ENCODE peak calls at places on chromosomes 11 and 22, in six cellular contexts. P, N, J, U, W and Y are unnamed samples.

GRCh38 chr11:44899959-44900358 is 50.7 kb downstream of the TP53I11 start:
- DNase-seq in P (no peak), N (no peak), J (peak), U (peak), W (no peak), Y (peak)

GRCh38 chr11:32508780-32509179 is 73.4 kb upstream of the WT1 start:
- DNase-seq in P (no peak), N (no peak), J (no peak), U (no peak), W (no peak), Y (no peak)

GRCh38 chr11:15327786-15328231 is 213.1 kb downstream of the INSC start:
- DNase-seq in P (no peak), N (peak), J (peak), U (peak), W (peak), Y (peak)

GRCh38 chr11:15638386-15638787 is 523.7 kb downstream of the INSC start:
- DNase-seq in P (no peak), N (peak), J (no peak), U (no peak), W (no peak), Y (no peak)

GRCh38 chr11:26730711-26731460 is 9.0 kb upstream of the SLC5A12 start:
- DNase-seq in P (no peak), N (no peak), J (peak), U (no peak), W (no peak), Y (no peak)

GRCh38 chr11:9753031-9753430 is 89.2 kb downstream of the SWAP70 start:
- DNase-seq in P (no peak), N (no peak), J (peak), U (no peak), W (no peak), Y (peak)

GRCh38 chr22:17910561-17911311 is 113.6 kb downstream of the MICAL3 start:
- DNase-seq in P (peak), N (peak), J (peak), U (peak), W (peak), Y (peak)

GRCh38 chr11:122242731-122243130 is 126.7 kb upstream of the BLID start:
- DNase-seq in P (no peak), N (no peak), J (no peak), U (no peak), W (no peak), Y (no peak)

GRCh38 chr22:27439131-27439530 is 362.4 kb downstream of the MN1 start:
- DNase-seq in P (no peak), N (no peak), J (no peak), U (no peak), W (no peak), Y (no peak)

GRCh38 chr22:35313311-35314121 is 13.8 kb downstream of the TOM1 start:
- DNase-seq in P (peak), N (no peak), J (peak), U (no peak), W (peak), Y (peak)

GRCh38 chr11:65861165-65861505 is 902 bp downstream of the MUS81 start:
- DNase-seq in P (no peak), N (peak), J (no peak), U (no peak), W (no peak), Y (no peak)

GRCh38 chr11:1876361-1877063 is 15.2 kb downstream of the PRR33 start:
- DNase-seq in P (no peak), N (no peak), J (no peak), U (peak), W (peak), Y (no peak)

GRCh38 chr22:21443057-21443734 is 24.0 kb upstream of the TMEM191C start:
- DNase-seq in P (no peak), N (peak), J (no peak), U (peak), W (no peak), Y (no peak)

GRCh38 chr22:43136801-43137200 is 6.4 kb downstream of the MCAT start:
- DNase-seq in P (no peak), N (no peak), J (no peak), U (no peak), W (no peak), Y (no peak)

GRCh38 chr11:39461065-39461464 is 1998.4 kb downstream of the LRRC4C start:
- DNase-seq in P (no peak), N (no peak), J (no peak), U (no peak), W (no peak), Y (no peak)

GRCh38 chr11:101508370-101508769 is 75.4 kb downstream of the TRPC6 start:
- DNase-seq in P (no peak), N (no peak), J (no peak), U (no peak), W (no peak), Y (no peak)

GRCh38 chr11:131099746-131100145 is 183.5 kb upstream of the SNX19 start:
- DNase-seq in P (no peak), N (no peak), J (peak), U (no peak), W (no peak), Y (no peak)

GRCh38 chr11:43367382-43368178 is 8.9 kb downstream of the TTC17 start:
- DNase-seq in P (no peak), N (no peak), J (no peak), U (no peak), W (no peak), Y (peak)

GRCh38 chr22:32897400-32897799 is 95.9 kb downstream of the TIMP3 start:
- DNase-seq in P (no peak), N (no peak), J (peak), U (no peak), W (no peak), Y (peak)

GRCh38 chr11:68632802-68633201 is 51.5 kb upstream of the GAL start:
- DNase-seq in P (peak), N (no peak), J (peak), U (no peak), W (no peak), Y (peak)

GRCh38 chr22:25582946-25583345 is 18.5 kb downstream of the GRK3 start:
- DNase-seq in P (no peak), N (no peak), J (peak), U (no peak), W (no peak), Y (peak)

GRCh38 chr11:120523196-120523595 is 11.6 kb downstream of the GRIK4 start:
- DNase-seq in P (no peak), N (no peak), J (no peak), U (no peak), W (no peak), Y (no peak)

GRCh38 chr22:44382461-44383038 is 69.8 kb upstream of the SHISAL1 start:
- DNase-seq in P (no peak), N (no peak), J (no peak), U (peak), W (no peak), Y (no peak)

GRCh38 chr11:60970890-60971289 is 590 bp upstream of the CD6 start:
- DNase-seq in P (no peak), N (no peak), J (no peak), U (no peak), W (no peak), Y (no peak)

GRCh38 chr11:130840683-130841082 is 75.6 kb downstream of the SNX19 start:
- DNase-seq in P (no peak), N (no peak), J (peak), U (no peak), W (no peak), Y (no peak)

GRCh38 chr11:9972917-9973504 is 309.1 kb downstream of the SWAP70 start:
- DNase-seq in P (peak), N (no peak), J (peak), U (peak), W (no peak), Y (peak)

GRCh38 chr22:45159652-45160462 is 3.9 kb upstream of the NUP50 start:
- DNase-seq in P (no peak), N (no peak), J (no peak), U (no peak), W (no peak), Y (no peak)

GRCh38 chr11:25793637-25794036 is 538.3 kb upstream of the ANO3 start:
- DNase-seq in P (no peak), N (no peak), J (no peak), U (no peak), W (no peak), Y (no peak)

GRCh38 chr11:31045335-31045734 is 324.2 kb downstream of the DCDC1 start:
- DNase-seq in P (no peak), N (no peak), J (peak), U (no peak), W (no peak), Y (no peak)

GRCh38 chr11:72788250-72788649 is 5.6 kb downstream of the STARD10 start:
- DNase-seq in P (no peak), N (no peak), J (no peak), U (no peak), W (no peak), Y (no peak)

GRCh38 chr11:72789493-72790131 is 4.2 kb downstream of the STARD10 start:
- DNase-seq in P (no peak), N (no peak), J (peak), U (no peak), W (no peak), Y (peak)

GRCh38 chr11:72784662-72785061 is 9.2 kb downstream of the STARD10 start:
- DNase-seq in P (no peak), N (no peak), J (no peak), U (no peak), W (no peak), Y (no peak)

GRCh38 chr11:72786305-72787261 is 7.3 kb downstream of the STARD10 start:
- DNase-seq in P (no peak), N (no peak), J (no peak), U (no peak), W (no peak), Y (no peak)

GRCh38 chr11:72787262-72788104 is 6.4 kb downstream of the STARD10 start:
- DNase-seq in P (no peak), N (no peak), J (no peak), U (no peak), W (no peak), Y (no peak)
- TF ChIP-seq CTCF in P (no peak), N (no peak), J (no peak), U (no peak), W (no peak), Y (no peak)

DNA sequence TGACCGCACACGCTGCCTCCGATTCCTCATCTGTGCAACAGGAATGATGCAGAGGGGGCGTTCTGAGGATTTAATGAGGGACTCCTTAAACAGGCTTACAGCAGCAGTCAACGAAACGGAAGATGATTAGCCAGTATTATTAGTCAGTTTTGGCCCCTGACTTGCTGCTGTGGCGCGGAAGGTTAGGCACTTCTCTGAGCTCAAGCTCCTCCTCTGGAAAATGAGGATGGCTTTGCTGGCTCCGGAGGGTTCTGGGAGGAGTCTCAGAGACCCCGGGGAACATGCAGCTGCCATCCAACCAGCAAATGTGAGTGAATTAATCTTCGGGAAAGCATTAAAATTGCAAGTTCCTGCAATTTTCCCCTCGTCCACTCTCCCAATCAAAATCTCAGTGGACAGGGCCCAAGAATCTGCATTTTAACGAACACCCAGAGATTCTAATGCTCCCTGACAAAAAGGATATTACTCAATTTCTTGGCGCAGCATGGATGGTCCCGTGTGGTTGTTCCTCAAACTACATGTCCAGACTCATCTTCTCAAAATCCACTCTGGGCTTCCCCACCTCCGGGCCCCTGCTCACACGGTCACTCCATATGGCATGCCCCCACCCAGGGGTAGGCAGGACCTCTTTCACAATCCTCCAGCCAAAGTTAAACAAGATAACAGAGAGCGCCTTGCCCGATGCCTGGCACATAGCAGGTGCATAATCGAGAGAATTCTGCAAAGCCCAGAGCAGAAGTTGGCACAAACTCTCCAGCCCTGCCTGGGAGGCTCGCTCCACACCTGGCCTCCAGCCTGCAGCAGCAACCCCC is 6.4 kb downstream of the ELFN2 start:
- DNase-seq in P (no peak), N (peak), J (no peak), U (no peak), W (no peak), Y (peak)
- TF ChIP-seq CTCF in P (no peak), N (no peak), J (peak), U (no peak), W (no peak), Y (peak)

GRCh38 chr22:19844423-19845368 is 10.0 kb downstream of the GNB1L start:
- DNase-seq in P (no peak), N (peak), J (peak), U (no peak), W (no peak), Y (no peak)
- TF ChIP-seq CTCF in P (no peak), N (no peak), J (peak), U (no peak), W (no peak), Y (no peak)

DNA sequence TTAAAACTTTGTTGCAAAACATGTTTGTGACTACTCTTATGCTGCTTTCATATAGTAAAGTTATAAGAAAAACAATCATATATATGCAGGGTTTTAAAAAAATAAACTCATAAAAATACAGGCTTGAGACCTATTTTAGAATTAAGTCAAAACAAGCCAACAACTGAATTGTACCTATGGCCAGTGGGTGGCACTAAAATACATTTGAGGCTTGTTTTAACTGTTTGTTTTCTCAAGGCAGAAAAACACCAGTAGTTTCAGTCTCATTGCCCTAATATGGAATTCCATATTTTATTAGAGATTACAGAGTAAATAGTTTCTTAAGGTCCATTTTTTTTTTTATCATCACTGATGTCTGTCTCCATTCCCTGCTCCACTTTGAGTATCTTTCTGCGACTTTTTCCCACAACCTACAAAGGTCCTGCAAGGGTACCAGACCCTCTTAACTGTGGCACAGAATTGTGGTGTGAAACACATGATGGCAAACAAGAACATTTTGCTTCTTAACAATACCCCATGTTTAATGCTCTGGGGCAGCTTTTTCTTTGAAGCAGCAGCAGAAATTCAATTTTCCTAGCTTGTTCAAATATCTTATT is 8.5 kb upstream of the CCDC89 start:
- DNase-seq in P (no peak), N (no peak), J (peak), U (no peak), W (no peak), Y (peak)
- TF ChIP-seq CTCF in P (peak), N (no peak), J (peak), U (no peak), W (peak), Y (peak)

DNA sequence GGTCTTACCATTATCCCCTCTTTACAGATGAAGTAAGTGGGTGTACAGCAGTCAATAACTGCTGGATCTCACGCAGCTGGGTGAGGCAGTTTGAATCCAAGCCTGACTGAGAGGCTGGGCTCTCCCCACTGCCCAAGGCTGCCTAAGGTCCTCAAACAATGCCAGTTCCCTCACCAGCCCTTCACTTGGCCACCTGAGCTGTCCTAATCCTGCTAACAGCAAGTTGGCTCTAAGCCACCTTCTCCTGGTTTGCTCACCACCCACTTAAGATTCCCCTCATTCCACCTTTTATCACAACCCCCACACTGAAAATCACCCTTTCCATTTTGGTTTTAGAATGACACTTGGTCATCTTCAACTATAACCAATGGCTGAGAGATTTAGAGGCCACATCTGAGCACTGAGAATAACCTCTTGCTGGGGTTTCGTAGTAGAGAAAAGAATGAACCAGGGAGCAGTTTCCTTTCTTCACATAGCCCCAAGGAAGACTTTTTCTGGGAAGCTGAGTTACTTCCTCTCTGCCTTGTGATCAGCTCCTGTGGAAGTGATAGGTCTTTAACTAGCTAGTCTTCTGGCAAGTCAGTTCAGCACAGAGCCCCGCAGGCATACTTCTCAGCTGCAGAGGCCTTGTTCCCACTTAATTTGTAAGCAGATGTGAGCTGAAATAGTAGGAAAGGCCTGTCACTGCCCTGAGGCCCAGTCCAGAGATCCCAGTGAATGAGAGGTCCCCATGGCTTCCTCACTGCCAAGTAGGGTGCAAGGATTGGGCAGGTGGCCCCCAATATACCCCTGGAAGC is 57.8 kb upstream of the TTC12 start:
- DNase-seq in P (no peak), N (no peak), J (no peak), U (no peak), W (no peak), Y (no peak)
- TF ChIP-seq CTCF in P (no peak), N (no peak), J (no peak), U (no peak), W (no peak), Y (no peak)

DNA sequence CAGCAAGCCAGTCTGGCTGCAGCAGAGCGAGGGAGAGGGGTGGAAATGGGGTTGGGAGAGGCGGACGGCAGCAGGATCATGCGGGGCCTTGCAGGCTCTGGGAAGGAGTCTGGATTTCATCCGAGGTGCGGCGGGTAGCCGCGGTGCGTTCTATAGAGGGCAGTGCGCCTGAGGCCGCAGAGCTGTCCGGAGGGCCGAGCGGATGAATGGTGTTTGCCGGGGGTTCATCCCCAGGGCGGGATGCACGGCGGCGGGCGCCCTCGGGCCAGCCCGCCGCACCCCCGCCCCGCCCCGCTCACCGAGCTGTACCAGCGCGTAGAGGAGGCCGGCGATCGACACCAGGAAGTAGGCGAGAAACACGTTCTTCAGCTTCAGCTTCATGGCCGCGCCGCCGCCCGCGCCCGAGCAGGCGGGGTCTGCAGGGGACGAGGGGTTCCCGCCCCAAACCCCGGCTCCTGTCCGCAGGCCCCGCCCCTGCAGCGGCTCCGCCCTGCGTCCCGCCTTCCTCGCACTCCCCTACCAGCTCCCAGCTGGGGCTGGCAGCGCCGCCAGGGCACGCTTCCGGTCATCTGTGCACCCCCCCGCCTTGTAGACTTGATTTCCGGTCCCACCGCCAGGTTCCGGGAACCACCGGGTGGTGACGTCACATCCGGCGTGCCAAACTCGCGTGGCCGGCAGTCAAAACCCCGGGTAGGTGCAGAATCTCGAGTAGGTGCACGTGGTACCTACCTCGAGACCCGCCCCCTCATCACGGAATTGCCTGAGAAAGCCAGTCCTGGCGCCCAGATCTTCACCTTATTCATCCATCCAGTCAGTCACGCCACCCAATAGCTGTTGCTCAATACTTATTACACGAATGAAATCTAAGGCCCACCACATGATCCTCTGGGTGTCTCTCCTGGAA is at the start of gene B3GAT3:
- DNase-seq in P (peak), N (peak), J (peak), U (peak), W (peak), Y (peak)
- TF ChIP-seq CTCF in P (no peak), N (no peak), J (no peak), U (peak), W (no peak), Y (no peak)

GRCh38 chr11:126573325-126574076 is 218.0 kb downstream of the ST3GAL4 start:
- DNase-seq in P (no peak), N (no peak), J (no peak), U (no peak), W (no peak), Y (no peak)
- TF ChIP-seq CTCF in P (no peak), N (no peak), J (peak), U (no peak), W (no peak), Y (no peak)